ENCODE peak calls at places on chromosomes 7 and 10, in seven cellular contexts. S is RCC 7860; X is stimulated activated CD8-positive, alpha-beta memory T cell treated with anti-CD3 and anti-CD28 coated beads, Interleukin-2, amount 100 ng/mL, for 48 hours; Q is EL; V is GM12878; A is A549; E is GM12864. R is an unnamed sample.

GRCh38 chr7:27605689-27606269 is 56.9 kb downstream of the HIBADH start:
- DNase-seq in S (peak), X (no peak), Q (peak), V (no peak), A (peak), E (no peak), R (peak)

GRCh38 chr7:93981480-93981874 is 22.7 kb downstream of the BET1 start:
- DNase-seq in S (no peak), X (no peak), Q (no peak), V (no peak), A (no peak), E (no peak), R (no peak)

GRCh38 chr7:4878336-4879335 is 4.9 kb downstream of the RADIL start:
- DNase-seq in S (no peak), X (no peak), Q (no peak), V (no peak), A (no peak), E (no peak), R (no peak)

GRCh38 chr7:20257212-20257611 is 40.0 kb upstream of the MACC1 start:
- DNase-seq in S (no peak), X (no peak), Q (no peak), V (no peak), A (no peak), E (no peak), R (no peak)

GRCh38 chr7:111438369-111439289 is 123.7 kb downstream of the IMMP2L start:
- DNase-seq in S (peak), X (no peak), Q (peak), V (no peak), A (no peak), E (no peak), R (no peak)

GRCh38 chr10:93149761-93150160 is 76.1 kb downstream of the CYP26A1 start:
- DNase-seq in S (no peak), X (no peak), Q (peak), V (no peak), A (no peak), E (no peak), R (no peak)

GRCh38 chr10:44935201-44935960 is 24.2 kb upstream of the RASSF4 start:
- DNase-seq in S (peak), X (no peak), Q (peak), V (no peak), A (no peak), E (no peak), R (no peak)

GRCh38 chr10:69232736-69233135 is 12.6 kb downstream of the HKDC1 start:
- DNase-seq in S (no peak), X (no peak), Q (no peak), V (no peak), A (no peak), E (no peak), R (no peak)

GRCh38 chr10:3527144-3527543 is 257.9 kb downstream of the KLF6 start:
- DNase-seq in S (no peak), X (no peak), Q (peak), V (no peak), A (no peak), E (no peak), R (no peak)

GRCh38 chr10:107971411-107971810 is 806.9 kb upstream of the SORCS1 start:
- DNase-seq in S (peak), X (no peak), Q (peak), V (no peak), A (no peak), E (no peak), R (no peak)

GRCh38 chr7:124908258-124908657 is 21.4 kb downstream of the POT1 start:
- DNase-seq in S (no peak), X (no peak), Q (peak), V (no peak), A (no peak), E (no peak), R (no peak)

GRCh38 chr10:7484456-7485266 is 73.8 kb upstream of the SFMBT2 start:
- DNase-seq in S (no peak), X (no peak), Q (no peak), V (peak), A (no peak), E (peak), R (no peak)

GRCh38 chr7:1886361-1887064 is 216.4 kb downstream of the ELFN1 start:
- DNase-seq in S (no peak), X (no peak), Q (no peak), V (no peak), A (no peak), E (no peak), R (no peak)

GRCh38 chr10:24374134-24374915 is 165.4 kb downstream of the KIAA1217 start:
- DNase-seq in S (no peak), X (no peak), Q (peak), V (no peak), A (no peak), E (no peak), R (peak)

GRCh38 chr10:86943316-86944030 is 13.9 kb downstream of the MMRN2 start:
- DNase-seq in S (no peak), X (no peak), Q (no peak), V (no peak), A (no peak), E (no peak), R (no peak)

GRCh38 chr7:157479326-157479725 is 142.5 kb downstream of the DNAJB6 start:
- DNase-seq in S (no peak), X (no peak), Q (no peak), V (no peak), A (no peak), E (no peak), R (no peak)

GRCh38 chr7:1169409-1170368 is 9.7 kb upstream of the ZFAND2A start:
- DNase-seq in S (peak), X (peak), Q (peak), V (peak), A (peak), E (no peak), R (no peak)

GRCh38 chr10:108204528-108205313 is 1040.2 kb upstream of the SORCS1 start:
- DNase-seq in S (peak), X (no peak), Q (peak), V (peak), A (no peak), E (no peak), R (peak)

GRCh38 chr7:90540406-90540805 is 55.7 kb upstream of the CDK14 start:
- DNase-seq in S (no peak), X (no peak), Q (no peak), V (no peak), A (no peak), E (no peak), R (no peak)

GRCh38 chr10:125479059-125479458 is 203.9 kb downstream of the TEX36 start:
- DNase-seq in S (no peak), X (no peak), Q (no peak), V (no peak), A (no peak), E (no peak), R (peak)

R was measured in RKO.